ENCODE peak calls at places on chromosome 2, in eight cellular contexts. One of them, this sample, is unnamed.

GRCh38 chr2:68190991-68191731 is 33.5 kb downstream of the PNO1 start:
- DNase-seq in Peyer's patch: no peak
- DNase-seq in K562: peak; percentile 20
- DNase-seq in stomach: no peak
- DNase-seq in esophagus muscularis mucosa: no peak
- DNase-seq in transverse colon: no peak
- DNase-seq in uterus: no peak
- DNase-seq in prostate gland: no peak
- DNase-seq in this sample: no peak

GRCh38 chr2:200397785-200398184 is 91.3 kb downstream of the SPATS2L start:
- DNase-seq in prostate gland: no peak
- DNase-seq in stomach: no peak
- DNase-seq in esophagus muscularis mucosa: no peak
- DNase-seq in Peyer's patch: no peak
- DNase-seq in uterus: no peak
- DNase-seq in K562: no peak
- DNase-seq in transverse colon: no peak
- DNase-seq in this sample: no peak

GRCh38 chr2:9140570-9141378 is 65.8 kb upstream of the ASAP2 start:
- DNase-seq in prostate gland: no peak
- DNase-seq in transverse colon: no peak
- DNase-seq in esophagus muscularis mucosa: no peak
- DNase-seq in K562: peak; percentile 48
- DNase-seq in uterus: no peak
- DNase-seq in Peyer's patch: no peak
- DNase-seq in stomach: no peak
- DNase-seq in this sample: no peak

GRCh38 chr2:242038166-242038927 is 168.8 kb downstream of the RTP5 start:
- DNase-seq in transverse colon: no peak
- DNase-seq in Peyer's patch: no peak
- DNase-seq in uterus: no peak
- DNase-seq in K562: no peak
- DNase-seq in stomach: peak; percentile 16
- DNase-seq in esophagus muscularis mucosa: no peak
- DNase-seq in prostate gland: no peak
- DNase-seq in this sample: no peak

GRCh38 chr2:38163006-38163405 is 87.1 kb upstream of the CYP1B1 start:
- DNase-seq in esophagus muscularis mucosa: no peak
- DNase-seq in transverse colon: no peak
- DNase-seq in stomach: no peak
- DNase-seq in Peyer's patch: no peak
- DNase-seq in K562: no peak
- DNase-seq in prostate gland: no peak
- DNase-seq in uterus: no peak
- DNase-seq in this sample: no peak

GRCh38 chr2:139909160-139909559 is 1129.0 kb upstream of the NXPH2 start:
- DNase-seq in uterus: no peak
- DNase-seq in K562: no peak
- DNase-seq in stomach: no peak
- DNase-seq in transverse colon: no peak
- DNase-seq in prostate gland: no peak
- DNase-seq in Peyer's patch: no peak
- DNase-seq in esophagus muscularis mucosa: no peak
- DNase-seq in this sample: no peak

GRCh38 chr2:88181511-88181910 is 11.4 kb downstream of the THNSL2 start:
- DNase-seq in stomach: no peak
- DNase-seq in prostate gland: no peak
- DNase-seq in esophagus muscularis mucosa: no peak
- DNase-seq in transverse colon: no peak
- DNase-seq in Peyer's patch: no peak
- DNase-seq in uterus: no peak
- DNase-seq in K562: no peak
- DNase-seq in this sample: no peak

GRCh38 chr2:70531419-70532130 is 22.1 kb downstream of the TGFA start:
- DNase-seq in Peyer's patch: no peak
- DNase-seq in esophagus muscularis mucosa: peak; percentile 21
- DNase-seq in transverse colon: no peak
- DNase-seq in prostate gland: no peak
- DNase-seq in uterus: no peak
- DNase-seq in K562: no peak
- DNase-seq in stomach: no peak
- DNase-seq in this sample: no peak

GRCh38 chr2:8432712-8433336 is 249.0 kb upstream of the ID2 start:
- DNase-seq in prostate gland: no peak
- DNase-seq in K562: no peak
- DNase-seq in uterus: no peak
- DNase-seq in esophagus muscularis mucosa: no peak
- DNase-seq in Peyer's patch: no peak
- DNase-seq in transverse colon: no peak
- DNase-seq in stomach: no peak
- DNase-seq in this sample: no peak

GRCh38 chr2:234512884-234513669 is 16.2 kb upstream of the ARL4C start:
- DNase-seq in Peyer's patch: no peak
- DNase-seq in esophagus muscularis mucosa: no peak
- DNase-seq in prostate gland: no peak
- DNase-seq in uterus: no peak
- DNase-seq in transverse colon: no peak
- DNase-seq in stomach: no peak
- DNase-seq in K562: peak; percentile 78
- DNase-seq in this sample: no peak

GRCh38 chr2:167943877-167944276 is 303.5 kb downstream of the STK39 start:
- DNase-seq in uterus: no peak
- DNase-seq in transverse colon: no peak
- DNase-seq in stomach: no peak
- DNase-seq in esophagus muscularis mucosa: no peak
- DNase-seq in K562: no peak
- DNase-seq in prostate gland: peak; percentile 13
- DNase-seq in Peyer's patch: no peak
- DNase-seq in this sample: no peak

GRCh38 chr2:138658187-138658894 is 121.8 kb downstream of the NXPH2 start:
- DNase-seq in transverse colon: no peak
- DNase-seq in K562: peak; percentile 18
- DNase-seq in esophagus muscularis mucosa: no peak
- DNase-seq in uterus: no peak
- DNase-seq in Peyer's patch: no peak
- DNase-seq in stomach: no peak
- DNase-seq in prostate gland: no peak
- DNase-seq in this sample: no peak

GRCh38 chr2:18671363-18671762 is 82.0 kb upstream of the NT5C1B start:
- DNase-seq in Peyer's patch: no peak
- DNase-seq in esophagus muscularis mucosa: no peak
- DNase-seq in transverse colon: no peak
- DNase-seq in uterus: no peak
- DNase-seq in prostate gland: no peak
- DNase-seq in K562: no peak
- DNase-seq in stomach: no peak
- DNase-seq in this sample: no peak

GRCh38 chr2:167411367-167411766 is 523.1 kb downstream of the XIRP2 start:
- DNase-seq in stomach: no peak
- DNase-seq in uterus: no peak
- DNase-seq in Peyer's patch: no peak
- DNase-seq in esophagus muscularis mucosa: no peak
- DNase-seq in transverse colon: no peak
- DNase-seq in K562: no peak
- DNase-seq in prostate gland: no peak
- DNase-seq in this sample: no peak

GRCh38 chr2:24594283-24594682 is 103.2 kb downstream of the NCOA1 start:
- DNase-seq in prostate gland: no peak
- DNase-seq in Peyer's patch: no peak
- DNase-seq in stomach: no peak
- DNase-seq in uterus: no peak
- DNase-seq in transverse colon: no peak
- DNase-seq in esophagus muscularis mucosa: no peak
- DNase-seq in K562: no peak
- DNase-seq in this sample: no peak

DNA sequence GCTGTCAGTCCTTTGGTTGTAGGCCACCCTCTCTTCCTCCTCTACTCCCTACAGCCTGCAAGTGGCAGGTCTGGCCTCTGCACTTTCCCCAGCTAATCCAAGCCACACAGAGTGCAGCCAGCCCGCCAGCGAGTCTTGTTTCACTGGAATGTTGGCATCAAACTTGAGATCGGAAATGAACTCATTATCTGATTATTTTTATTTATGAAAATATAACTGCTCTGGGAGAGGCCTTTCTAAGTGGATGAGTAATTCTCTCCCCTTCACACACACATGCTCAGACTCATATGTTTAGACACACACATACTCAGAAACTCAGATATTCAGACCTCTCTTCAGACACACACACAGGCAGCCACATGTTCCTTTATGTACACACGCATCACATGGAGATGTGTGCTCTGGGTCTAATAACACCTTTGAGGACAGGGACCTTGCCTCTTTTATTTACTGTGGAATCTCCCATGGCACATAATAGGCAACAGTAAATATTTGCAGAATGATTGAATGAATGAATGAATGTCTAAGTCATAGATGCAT is 151.3 kb downstream of the ZFP36L2 start:
- DNase-seq in K562: no peak
- DNase-seq in esophagus muscularis mucosa: no peak
- DNase-seq in transverse colon: peak; percentile 55
- DNase-seq in prostate gland: peak; percentile 81
- DNase-seq in uterus: peak; percentile 91
- DNase-seq in stomach: peak; percentile 64
- DNase-seq in Peyer's patch: peak; percentile 36
- DNase-seq in this sample: peak; percentile 73
- TF ChIP-seq CTCF in K562: no peak
- TF ChIP-seq CTCF in esophagus muscularis mucosa: peak; percentile 30
- TF ChIP-seq CTCF in transverse colon: no peak
- TF ChIP-seq CTCF in prostate gland: no peak
- TF ChIP-seq CTCF in uterus: no peak
- TF ChIP-seq CTCF in stomach: no peak
- TF ChIP-seq CTCF in Peyer's patch: no peak
- TF ChIP-seq CTCF in this sample: peak; percentile 24

GRCh38 chr2:188481474-188481873 is 189.8 kb downstream of the GULP1 start:
- DNase-seq in K562: no peak
- DNase-seq in prostate gland: no peak
- DNase-seq in esophagus muscularis mucosa: no peak
- DNase-seq in Peyer's patch: no peak
- DNase-seq in uterus: no peak
- DNase-seq in stomach: no peak
- DNase-seq in transverse colon: no peak
- DNase-seq in this sample: no peak
- TF ChIP-seq POLR2A in K562: no peak
- TF ChIP-seq POLR2A in prostate gland: no peak
- TF ChIP-seq POLR2A in esophagus muscularis mucosa: no peak
- TF ChIP-seq POLR2A in Peyer's patch: no peak
- TF ChIP-seq POLR2A in uterus: no peak
- TF ChIP-seq POLR2A in stomach: no peak
- TF ChIP-seq POLR2A in transverse colon: no peak
- TF ChIP-seq POLR2A in this sample: no peak

DNA sequence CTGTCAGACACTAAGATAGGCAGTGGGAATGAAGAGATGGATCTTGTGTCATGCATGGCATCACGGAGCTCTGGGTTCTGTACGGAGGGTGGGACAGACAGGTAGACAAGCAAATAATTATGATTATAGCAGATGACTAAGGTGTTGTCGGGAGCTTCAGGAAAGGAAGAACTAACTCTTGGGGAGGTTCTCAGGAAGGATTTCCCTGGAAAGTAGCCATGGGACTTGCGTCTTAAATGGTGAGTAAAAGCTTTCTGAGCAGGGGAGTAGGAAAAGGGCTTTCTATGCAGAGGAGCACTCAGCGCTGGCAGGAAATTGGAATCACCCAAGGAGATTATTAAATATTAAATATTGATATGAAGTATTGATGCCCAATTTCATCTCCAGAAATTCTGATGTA is 35.5 kb downstream of the ATOH8 start:
- DNase-seq in uterus: no peak
- DNase-seq in Peyer's patch: no peak
- DNase-seq in stomach: no peak
- DNase-seq in transverse colon: no peak
- DNase-seq in prostate gland: no peak
- DNase-seq in esophagus muscularis mucosa: no peak
- DNase-seq in K562: no peak
- DNase-seq in this sample: no peak
- H3K4me1 ChIP-seq in uterus: peaks cover 5% of the 10 kb centered on the region
- H3K4me1 ChIP-seq in Peyer's patch: peaks cover 8% of the 10 kb centered on the region
- H3K4me1 ChIP-seq in stomach: peaks cover 25% of the 10 kb centered on the region
- H3K4me1 ChIP-seq in transverse colon: peaks cover 7% of the 10 kb centered on the region
- H3K4me1 ChIP-seq in prostate gland: no peaks in the 10 kb centered on the region
- H3K4me1 ChIP-seq in esophagus muscularis mucosa: peaks cover 74% of the 10 kb centered on the region
- H3K4me1 ChIP-seq in K562: peaks cover 2% of the 10 kb centered on the region
- H3K4me1 ChIP-seq in this sample: peaks cover 12% of the 10 kb centered on the region

GRCh38 chr2:188319845-188320244 is 28.2 kb downstream of the GULP1 start:
- DNase-seq in Peyer's patch: no peak
- DNase-seq in esophagus muscularis mucosa: no peak
- DNase-seq in stomach: no peak
- DNase-seq in uterus: no peak
- DNase-seq in transverse colon: no peak
- DNase-seq in prostate gland: no peak
- DNase-seq in K562: no peak
- DNase-seq in this sample: no peak
- TF ChIP-seq CTCF in Peyer's patch: no peak
- TF ChIP-seq CTCF in esophagus muscularis mucosa: no peak
- TF ChIP-seq CTCF in stomach: no peak
- TF ChIP-seq CTCF in uterus: no peak
- TF ChIP-seq CTCF in transverse colon: no peak
- TF ChIP-seq CTCF in prostate gland: no peak
- TF ChIP-seq CTCF in K562: peak; percentile 23
- TF ChIP-seq CTCF in this sample: no peak

GRCh38 chr2:16393483-16394071 is 272.1 kb downstream of the CYRIA start:
- DNase-seq in transverse colon: no peak
- DNase-seq in K562: no peak
- DNase-seq in stomach: no peak
- DNase-seq in uterus: no peak
- DNase-seq in esophagus muscularis mucosa: no peak
- DNase-seq in Peyer's patch: no peak
- DNase-seq in prostate gland: no peak
- DNase-seq in this sample: no peak

GRCh38 chr2:16389611-16390010 is 276.0 kb downstream of the CYRIA start:
- DNase-seq in Peyer's patch: no peak
- DNase-seq in prostate gland: no peak
- DNase-seq in K562: no peak
- DNase-seq in stomach: no peak
- DNase-seq in transverse colon: no peak
- DNase-seq in esophagus muscularis mucosa: peak; percentile 75
- DNase-seq in uterus: no peak
- DNase-seq in this sample: no peak

GRCh38 chr2:16391986-16392385 is 273.6 kb downstream of the CYRIA start:
- DNase-seq in Peyer's patch: no peak
- DNase-seq in stomach: no peak
- DNase-seq in prostate gland: no peak
- DNase-seq in transverse colon: no peak
- DNase-seq in uterus: no peak
- DNase-seq in esophagus muscularis mucosa: peak; percentile 89
- DNase-seq in K562: no peak
- DNase-seq in this sample: no peak

GRCh38 chr2:16392647-16393482 is 272.8 kb downstream of the CYRIA start:
- DNase-seq in stomach: no peak
- DNase-seq in prostate gland: no peak
- DNase-seq in K562: no peak
- DNase-seq in uterus: no peak
- DNase-seq in esophagus muscularis mucosa: no peak
- DNase-seq in transverse colon: no peak
- DNase-seq in Peyer's patch: no peak
- DNase-seq in this sample: no peak

GRCh38 chr2:16390561-16390960 is 275.1 kb downstream of the CYRIA start:
- DNase-seq in K562: no peak
- DNase-seq in Peyer's patch: no peak
- DNase-seq in uterus: no peak
- DNase-seq in prostate gland: no peak
- DNase-seq in stomach: no peak
- DNase-seq in transverse colon: no peak
- DNase-seq in esophagus muscularis mucosa: peak; percentile 39
- DNase-seq in this sample: no peak
- TF ChIP-seq POLR2A in K562: no peak
- TF ChIP-seq POLR2A in Peyer's patch: no peak
- TF ChIP-seq POLR2A in uterus: no peak
- TF ChIP-seq POLR2A in prostate gland: no peak
- TF ChIP-seq POLR2A in stomach: no peak
- TF ChIP-seq POLR2A in transverse colon: no peak
- TF ChIP-seq POLR2A in esophagus muscularis mucosa: no peak
- TF ChIP-seq POLR2A in this sample: no peak

This sample was measured in adrenal gland.